ENCODE peak calls at places on chromosomes 16 and 17, in seven cellular contexts. H is tibial nerve, Z is GM23248, V is PC-9, D is IMR-90, T is prostate gland, O is pancreas. Y is an unnamed sample. For H3K4me1 and H3K9me3, the result is how much of the 10 kb centered on the place peaks cover.

GRCh38 chr16:70653809-70654771 is 7.7 kb downstream of the IL34 start:
- DNase-seq in H (peak), D (peak), V (peak), T (peak), Z (peak), O (peak), Y (peak)

GRCh38 chr17:13601317-13601775 is 383 bp downstream of the HS3ST3A1 start:
- DNase-seq in T (no peak), H (no peak), O (peak), V (no peak), Z (peak), D (no peak), Y (no peak)

GRCh38 chr16:51538707-51539604 is 387.9 kb upstream of the SALL1 start:
- DNase-seq in T (no peak), V (no peak), D (peak), O (no peak), Z (peak), H (no peak), Y (peak)

GRCh38 chr16:18816286-18816685 is 14.9 kb upstream of the ARL6IP1 start:
- DNase-seq in D (no peak), T (no peak), H (no peak), Z (no peak), O (no peak), V (no peak), Y (no peak)

GRCh38 chr17:55303008-55303493 is 38.3 kb downstream of the HLF start:
- DNase-seq in H (no peak), V (no peak), D (no peak), O (no peak), T (no peak), Z (no peak), Y (peak)

GRCh38 chr17:78789663-78790181 is 7.6 kb upstream of the CYTH1 start:
- DNase-seq in T (peak), D (peak), O (peak), H (peak), V (no peak), Z (peak), Y (no peak)

GRCh38 chr17:44086364-44087311 is 16.1 kb downstream of the G6PC3 start:
- DNase-seq in O (no peak), T (no peak), D (peak), H (no peak), Z (peak), V (peak), Y (peak)

GRCh38 chr17:63116967-63117366 is 150.9 kb downstream of the TANC2 start:
- DNase-seq in T (peak), Z (peak), O (no peak), H (no peak), V (no peak), D (peak), Y (no peak)

GRCh38 chr17:74695629-74696028 is 17.1 kb downstream of the CD300LF start:
- DNase-seq in T (no peak), Z (no peak), V (no peak), D (no peak), H (no peak), O (no peak), Y (peak)

GRCh38 chr17:48231995-48232729 is 124.6 kb downstream of the SNX11 start:
- DNase-seq in T (no peak), H (no peak), Z (no peak), O (no peak), V (no peak), D (no peak), Y (no peak)

GRCh38 chr17:2691965-2692780 is 19.4 kb downstream of the CLUH start:
- DNase-seq in T (no peak), V (no peak), O (peak), D (no peak), H (no peak), Z (no peak), Y (peak)

GRCh38 chr17:81512984-81513668 is 527 bp upstream of the ACTG1 start:
- DNase-seq in Z (peak), H (peak), O (peak), D (peak), T (peak), V (no peak), Y (peak)

GRCh38 chr17:61680921-61681320 is 89.9 kb upstream of the NACA2 start:
- DNase-seq in O (no peak), V (no peak), H (no peak), Z (no peak), T (no peak), D (no peak), Y (no peak)

GRCh38 chr17:70074991-70075390 is at the start of gene KCNJ16:
- DNase-seq in O (peak), T (no peak), D (no peak), V (no peak), H (no peak), Z (no peak), Y (no peak)

GRCh38 chr16:83969771-83970429 is 1.9 kb downstream of the NECAB2 start:
- DNase-seq in Z (no peak), H (no peak), O (peak), T (no peak), V (no peak), D (no peak), Y (no peak)

GRCh38 chr16:48647794-48648193 is 37.8 kb upstream of the N4BP1 start:
- DNase-seq in T (no peak), H (no peak), Z (no peak), V (no peak), D (no peak), O (no peak), Y (no peak)

GRCh38 chr16:53664724-53665345 is 38.8 kb downstream of the RPGRIP1L start:
- DNase-seq in D (peak), H (no peak), T (no peak), O (no peak), Z (peak), V (no peak), Y (no peak)

GRCh38 chr16:2026461-2027023 is at the start of gene NHERF2:
- DNase-seq in Z (peak), T (peak), V (no peak), O (peak), D (no peak), H (no peak), Y (peak)

GRCh38 chr16:68668266-68668665 is 23.2 kb downstream of the CDH3 start:
- DNase-seq in T (no peak), H (no peak), D (peak), O (no peak), V (peak), Z (peak), Y (no peak)

GRCh38 chr16:15572329-15573001 is 70.5 kb downstream of the MARF1 start:
- DNase-seq in Z (peak), D (peak), V (peak), T (no peak), H (no peak), O (no peak), Y (no peak)

GRCh38 chr16:27204232-27204915 is 1.0 kb downstream of the KDM8 start:
- DNase-seq in Z (peak), O (peak), T (no peak), V (no peak), D (no peak), H (no peak), Y (no peak)

GRCh38 chr17:58335779-58336455 is 7.3 kb upstream of the TSPOAP1 start:
- DNase-seq in V (no peak), T (no peak), H (no peak), O (peak), D (no peak), Z (no peak), Y (peak)

GRCh38 chr16:85946680-85947510 is 47.9 kb downstream of the IRF8 start:
- DNase-seq in T (no peak), H (no peak), Z (no peak), D (no peak), V (no peak), O (no peak), Y (no peak)

GRCh38 chr17:15981208-15981607 is 18.3 kb downstream of the ZSWIM7 start:
- DNase-seq in V (peak), H (no peak), T (no peak), Z (no peak), O (no peak), D (no peak), Y (no peak)

GRCh38 chr16:57264381-57264780 is 19.3 kb downstream of the ARL2BP start:
- DNase-seq in T (no peak), D (no peak), Z (no peak), O (peak), V (no peak), H (no peak), Y (peak)

GRCh38 chr16:19696312-19696711 is 21.7 kb downstream of the KNOP1 start:
- DNase-seq in T (peak), Z (peak), V (peak), O (no peak), D (peak), H (peak), Y (no peak)

GRCh38 chr16:10039220-10040096 is 142.8 kb downstream of the GRIN2A start:
- DNase-seq in D (no peak), O (peak), Z (no peak), V (no peak), H (no peak), T (no peak), Y (peak)

GRCh38 chr17:31008374-31009035 is 37.7 kb downstream of the RNF135 start:
- DNase-seq in H (no peak), T (peak), Z (peak), V (no peak), D (peak), O (peak), Y (peak)
- H3K27ac ChIP-seq in H (peak), T (peak), Z (no peak), V (no peak), D (peak), O (peak), Y (no peak)

DNA sequence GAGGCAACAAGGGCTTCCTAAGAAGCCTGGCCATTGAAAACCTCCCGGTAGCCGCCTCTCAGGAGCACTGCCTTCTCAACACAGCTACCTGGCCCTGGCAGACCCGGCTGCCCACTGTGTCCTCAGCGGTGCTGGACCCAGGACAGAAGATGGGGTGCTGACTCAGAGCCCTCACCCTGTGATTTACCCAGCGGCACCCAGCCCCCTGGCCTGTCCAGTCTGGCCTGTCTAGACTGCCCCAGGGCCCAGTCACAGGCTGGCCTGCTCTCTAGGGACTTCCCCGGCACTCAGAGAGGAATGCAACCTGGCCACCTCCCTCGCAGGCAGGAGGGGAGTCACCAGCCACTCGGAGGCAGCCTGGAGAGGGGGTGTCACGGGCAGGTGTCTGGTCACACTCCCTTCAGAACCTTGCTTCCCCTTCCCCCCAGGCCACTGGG is 20.1 kb downstream of the PIEZO1 start:
- DNase-seq in D (peak), V (peak), T (peak), O (peak), Z (peak), H (no peak), Y (peak)
- H3K4me1 ChIP-seq in D (under half), V (half or more), T (half or more), O (under half), Z (under half), H (half or more), Y (under half)

DNA sequence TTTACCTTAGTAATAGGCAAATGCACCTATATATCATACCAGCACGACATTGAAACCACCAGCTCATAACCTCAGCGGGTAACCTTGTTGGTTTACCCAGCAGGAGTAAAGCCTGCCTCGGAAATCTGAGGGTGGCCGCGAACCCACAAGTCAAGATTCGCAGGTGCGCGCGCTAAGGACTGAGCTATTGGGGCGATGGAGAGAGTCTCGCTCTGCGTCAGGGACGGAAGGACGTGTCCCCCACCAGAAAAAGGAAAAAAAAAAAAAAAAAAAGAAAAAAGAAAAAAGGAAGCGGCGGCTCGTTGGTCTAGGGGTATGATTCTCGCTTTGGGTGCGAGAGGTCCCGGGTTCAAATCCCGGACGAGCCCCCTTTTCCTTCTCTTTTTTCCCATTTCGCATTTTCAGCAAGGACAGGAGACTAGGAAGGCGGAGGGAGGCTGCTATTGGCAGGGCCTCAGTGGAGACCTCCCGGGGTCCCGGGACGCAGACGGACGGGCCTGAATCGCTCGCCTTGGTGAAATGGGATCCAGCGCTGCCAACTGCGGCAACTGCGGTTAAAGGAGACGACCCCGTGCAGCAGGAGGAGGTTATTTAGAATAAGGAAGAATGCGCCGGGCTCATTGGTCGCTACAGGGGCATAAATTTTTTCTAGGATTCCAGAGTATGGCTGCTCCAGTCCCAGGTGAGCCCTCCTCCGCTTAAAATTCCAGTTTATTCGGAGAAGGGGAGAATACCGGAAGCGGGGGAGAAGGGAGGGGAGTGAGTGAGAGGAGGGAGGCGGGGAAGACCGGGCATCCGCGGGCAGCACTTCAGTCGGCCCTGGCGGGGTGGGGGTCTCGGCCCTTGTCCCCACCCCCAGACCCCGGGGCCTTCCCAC is at the start of gene OR1F1:
- DNase-seq in T (no peak), D (peak), Z (peak), V (peak), H (no peak), O (no peak), Y (peak)
- H3K9me3 ChIP-seq in T (under half), D (under half), Z (under half), V (under half), H (under half), O (under half), Y (under half)

GRCh38 chr17:1588781-1589585 is 26.4 kb upstream of the PITPNA start:
- DNase-seq in H (no peak), Z (no peak), O (no peak), T (no peak), D (no peak), V (no peak), Y (peak)
- H3K27ac ChIP-seq in H (no peak), Z (no peak), O (peak), T (no peak), D (no peak), V (no peak), Y (no peak)

GRCh38 chr16:75265911-75266701 is 14.7 kb upstream of the BCAR1 start:
- DNase-seq in O (peak), D (peak), V (peak), Z (peak), T (peak), H (no peak), Y (peak)

GRCh38 chr16:75264999-75265910 is 13.8 kb upstream of the BCAR1 start:
- DNase-seq in Z (peak), D (no peak), O (peak), V (no peak), H (no peak), T (peak), Y (peak)

GRCh38 chr16:75263963-75264445 is 12.6 kb upstream of the BCAR1 start:
- DNase-seq in O (peak), T (no peak), Z (peak), V (peak), D (no peak), H (no peak), Y (no peak)

GRCh38 chr16:75263291-75263962 is 12.0 kb upstream of the BCAR1 start:
- DNase-seq in T (no peak), O (peak), Z (peak), V (no peak), H (no peak), D (no peak), Y (no peak)

DNA sequence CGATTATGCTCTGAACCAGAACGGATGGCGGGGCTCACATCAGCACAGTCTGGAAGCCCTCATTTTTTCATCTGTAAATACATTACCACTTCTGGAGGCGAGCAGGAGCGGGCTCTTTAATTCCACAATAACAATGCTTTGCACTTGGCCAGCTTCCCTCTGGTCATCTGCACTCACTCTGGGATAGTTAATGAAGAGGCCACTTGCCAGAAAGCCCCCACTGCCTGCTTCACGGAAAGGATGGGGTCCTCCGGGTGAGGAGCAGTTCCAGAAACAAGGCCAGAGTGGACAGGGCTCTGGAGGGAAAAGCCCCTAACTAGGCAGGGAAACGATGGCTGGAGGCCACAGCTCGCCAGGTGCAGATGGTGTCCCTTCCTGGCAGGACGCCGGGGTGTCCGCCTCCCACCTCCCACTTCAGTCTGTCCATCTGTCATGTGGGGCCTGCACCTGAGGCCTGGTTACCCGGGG is 13.1 kb upstream of the BCAR1 start:
- DNase-seq in O (peak), V (no peak), H (no peak), D (peak), Z (peak), T (no peak), Y (no peak)
- H3K4me1 ChIP-seq in O (under half), V (under half), H (half or more), D (under half), Z (under half), T (under half), Y (under half)